ENCODE peak calls at places on chromosomes 13 and 19, in four cellular contexts. B, T, S and C are unnamed samples.

GRCh38 chr19:1860133-1860775 is 3.1 kb downstream of the KLF16 start:
- DNase-seq in B (peak), T (peak), S (no peak), C (no peak)

GRCh38 chr19:5539431-5539833 is 28.3 kb downstream of the TINCR start:
- DNase-seq in B (no peak), T (no peak), S (no peak), C (no peak)

GRCh38 chr13:85068231-85068630 is 731.0 kb downstream of the SLITRK6 start:
- DNase-seq in B (no peak), T (no peak), S (no peak), C (no peak)

GRCh38 chr19:38278751-38279150 is 14.4 kb downstream of the SPINT2 start:
- DNase-seq in B (no peak), T (no peak), S (no peak), C (no peak)

GRCh38 chr19:37928527-37929286 is 21.7 kb downstream of the SIPA1L3 start:
- DNase-seq in B (no peak), T (no peak), S (no peak), C (no peak)

GRCh38 chr13:95492044-95492801 is 60.3 kb upstream of the CLDN10 start:
- DNase-seq in B (no peak), T (no peak), S (no peak), C (no peak)

GRCh38 chr19:48393559-48394330 is at the start of gene GRIN2D:
- DNase-seq in B (peak), T (no peak), S (no peak), C (no peak)

GRCh38 chr19:13839193-13839937 is 37.6 kb upstream of the NANOS3 start:
- DNase-seq in B (peak), T (peak), S (peak), C (no peak)

GRCh38 chr13:99045396-99045795 is 67.5 kb upstream of the DOCK9 start:
- DNase-seq in B (no peak), T (no peak), S (no peak), C (no peak)

GRCh38 chr19:29662604-29663404 is 2.5 kb upstream of the PLEKHF1 start:
- DNase-seq in B (peak), T (peak), S (peak), C (no peak)

GRCh38 chr13:25468330-25469178 is 96.8 kb downstream of the ATP8A2 start:
- DNase-seq in B (peak), T (no peak), S (no peak), C (no peak)

GRCh38 chr13:70568571-70568970 is 460.3 kb upstream of the KLHL1 start:
- DNase-seq in B (no peak), T (no peak), S (no peak), C (peak)

GRCh38 chr13:85693889-85694511 is 105.2 kb downstream of the SLITRK6 start:
- DNase-seq in B (no peak), T (no peak), S (no peak), C (peak)